ENCODE peak calls at places on chromosomes 2 and 18, in nine cellular contexts. J is gastrocnemius medialis; Q is COR-L47; M is endodermal cell; B is activated CD4-positive, alpha-beta T cell treated with anti-CD3 and anti-CD28 coated beads, Interleukin-2, amount 50 U/mL, for 4 hours; S is Jurkat, Clone E6-1; O is activated naive CD8-positive, alpha-beta T cell treated with anti-CD3 and anti-CD28 coated beads for 36 hours; F is heart right ventricle; T is cardiac fibroblast. E is an unnamed sample.

GRCh38 chr2:9545502-9545901 is 10.1 kb downstream of the ADAM17 start:
- DNase-seq in J (no peak), Q (no peak), M (no peak), B (no peak), S (no peak), O (no peak), F (no peak), T (no peak), E (no peak)

GRCh38 chr2:163345795-163346573 is 389.8 kb downstream of the FIGN start:
- DNase-seq in J (no peak), Q (peak; percentile 83), M (no peak), B (no peak), S (peak; percentile 60), O (no peak), F (no peak), T (peak; percentile 64), E (peak; percentile 72)

GRCh38 chr2:238847841-238848565 is at the start of gene TWIST2:
- DNase-seq in J (peak; percentile 70), Q (no peak), M (peak; percentile 89), B (no peak), S (no peak), O (no peak), F (peak; percentile 72), T (peak; percentile 95), E (peak; percentile 87)

GRCh38 chr2:177673602-177674595 is 281.3 kb downstream of the AGPS start:
- DNase-seq in J (no peak), Q (no peak), M (no peak), B (no peak), S (no peak), O (no peak), F (no peak), T (no peak), E (no peak)

GRCh38 chr2:69464575-69464974 is 27.3 kb upstream of the NFU1 start:
- DNase-seq in J (no peak), Q (no peak), M (no peak), B (no peak), S (no peak), O (no peak), F (peak; percentile 27), T (peak; percentile 84), E (peak; percentile 77)

GRCh38 chr18:74819433-74820059 is 221.9 kb downstream of the ZNF407 start:
- DNase-seq in J (no peak), Q (no peak), M (peak; percentile 91), B (no peak), S (peak; percentile 26), O (peak; percentile 2), F (no peak), T (no peak), E (no peak)

GRCh38 chr2:176136375-176137248 is 7.1 kb downstream of the HOXD8 start:
- DNase-seq in J (no peak), Q (no peak), M (peak; percentile 74), B (no peak), S (no peak), O (no peak), F (no peak), T (no peak), E (peak; percentile 24)

GRCh38 chr2:109176489-109176888 is 47.5 kb downstream of the SH3RF3 start:
- DNase-seq in J (no peak), Q (no peak), M (no peak), B (no peak), S (no peak), O (no peak), F (no peak), T (no peak), E (no peak)

GRCh38 chr2:122656403-122656802 is 901.0 kb downstream of the TSN start:
- DNase-seq in J (no peak), Q (no peak), M (no peak), B (no peak), S (no peak), O (no peak), F (no peak), T (no peak), E (no peak)

GRCh38 chr2:112795720-112796119 is 11.4 kb upstream of the IL1A start:
- DNase-seq in J (no peak), Q (no peak), M (no peak), B (no peak), S (no peak), O (no peak), F (no peak), T (no peak), E (no peak)

GRCh38 chr2:61887684-61888303 is 662 bp downstream of the CCT4 start:
- DNase-seq in J (no peak), Q (no peak), M (no peak), B (no peak), S (no peak), O (no peak), F (no peak), T (peak; percentile 51), E (peak; percentile 57)

GRCh38 chr18:7584646-7585271 is 17.6 kb downstream of the PTPRM start:
- DNase-seq in J (no peak), Q (no peak), M (no peak), B (no peak), S (no peak), O (no peak), F (no peak), T (peak; percentile 19), E (no peak)

GRCh38 chr2:72113847-72114692 is 33.6 kb downstream of the CYP26B1 start:
- DNase-seq in J (no peak), Q (no peak), M (peak; percentile 29), B (no peak), S (no peak), O (no peak), F (no peak), T (no peak), E (no peak)

GRCh38 chr2:127218843-127219715 is 1.0 kb downstream of the CYP27C1 start:
- DNase-seq in J (no peak), Q (no peak), M (peak; percentile 79), B (no peak), S (no peak), O (no peak), F (no peak), T (no peak), E (peak; percentile 30)

GRCh38 chr2:20148841-20149702 is 75.9 kb downstream of the SDC1 start:
- DNase-seq in J (no peak), Q (no peak), M (no peak), B (no peak), S (no peak), O (no peak), F (no peak), T (peak; percentile 69), E (peak; percentile 69)

GRCh38 chr2:173652311-173652710 is 297.6 kb downstream of the CDCA7 start:
- DNase-seq in J (no peak), Q (no peak), M (no peak), B (no peak), S (no peak), O (no peak), F (no peak), T (peak; percentile 91), E (peak; percentile 84)

GRCh38 chr18:46917808-46918600 is 602 bp downstream of the KATNAL2 start:
- DNase-seq in J (peak; percentile 73), Q (peak; percentile 50), M (peak; percentile 81), B (no peak), S (no peak), O (peak; percentile 14), F (no peak), T (peak; percentile 36), E (peak; percentile 46)

GRCh38 chr18:76579301-76579695 is 84.3 kb upstream of the ZNF516 start:
- DNase-seq in J (no peak), Q (no peak), M (peak; percentile 47), B (no peak), S (no peak), O (no peak), F (no peak), T (no peak), E (no peak)

GRCh38 chr2:111119847-111120252 is 864 bp upstream of the BCL2L11 start:
- DNase-seq in J (no peak), Q (no peak), M (no peak), B (no peak), S (no peak), O (peak; percentile 17), F (peak; percentile 18), T (no peak), E (no peak)

GRCh38 chr2:113253453-113253852 is 25.3 kb downstream of the PAX8 start:
- DNase-seq in J (peak; percentile 48), Q (no peak), M (no peak), B (no peak), S (no peak), O (no peak), F (no peak), T (no peak), E (no peak)

GRCh38 chr2:164625378-164625971 is 4.2 kb upstream of the GRB14 start:
- DNase-seq in J (no peak), Q (no peak), M (no peak), B (no peak), S (no peak), O (no peak), F (no peak), T (peak; percentile 41), E (no peak)

GRCh38 chr2:71787476-71788185 is 334.3 kb downstream of the DYSF start:
- DNase-seq in J (no peak), Q (no peak), M (peak; percentile 31), B (no peak), S (no peak), O (no peak), F (no peak), T (no peak), E (no peak)

GRCh38 chr2:74199871-74200305 is 1.5 kb downstream of the MTHFD2 start:
- DNase-seq in J (no peak), Q (no peak), M (peak; percentile 53), B (no peak), S (no peak), O (no peak), F (no peak), T (peak; percentile 53), E (peak; percentile 64)

GRCh38 chr18:34222025-34222395 is 2.7 kb downstream of the NOL4 start:
- DNase-seq in J (no peak), Q (peak; percentile 76), M (peak; percentile 78), B (no peak), S (no peak), O (no peak), F (no peak), T (no peak), E (no peak)